ENCODE peak calls at places on chromosomes 12 and 14, in four cellular contexts. One of them, this sample, is unnamed.

GRCh38 chr12:120350576-120351350 is 18.2 kb downstream of the MSI1 start:
- DNase-seq in A549: no peak
- DNase-seq in stimulated activated CD8-positive, alpha-beta memory T cell treated with anti-CD3 and anti-CD28 coated beads, Interleukin-7, amount 100 ng/mL, for 4 hours: no peak
- DNase-seq in astrocyte of the spinal cord: no peak
- DNase-seq in this sample: no peak

GRCh38 chr12:63882844-63883243 is 38.3 kb downstream of the SRGAP1 start:
- DNase-seq in stimulated activated CD8-positive, alpha-beta memory T cell treated with anti-CD3 and anti-CD28 coated beads, Interleukin-7, amount 100 ng/mL, for 4 hours: no peak
- DNase-seq in astrocyte of the spinal cord: no peak
- DNase-seq in A549: no peak
- DNase-seq in this sample: no peak

GRCh38 chr12:132248439-132249157 is 80.8 kb downstream of the GALNT9 start:
- DNase-seq in stimulated activated CD8-positive, alpha-beta memory T cell treated with anti-CD3 and anti-CD28 coated beads, Interleukin-7, amount 100 ng/mL, for 4 hours: no peak
- DNase-seq in A549: no peak
- DNase-seq in astrocyte of the spinal cord: no peak
- DNase-seq in this sample: peak; percentile 3

GRCh38 chr12:6200266-6201198 is at the start of gene CD9:
- DNase-seq in stimulated activated CD8-positive, alpha-beta memory T cell treated with anti-CD3 and anti-CD28 coated beads, Interleukin-7, amount 100 ng/mL, for 4 hours: no peak
- DNase-seq in A549: peak; percentile 78
- DNase-seq in astrocyte of the spinal cord: peak; percentile 57
- DNase-seq in this sample: peak; percentile 58

GRCh38 chr12:132186857-132187620 is 42.8 kb downstream of the NOC4L start:
- DNase-seq in stimulated activated CD8-positive, alpha-beta memory T cell treated with anti-CD3 and anti-CD28 coated beads, Interleukin-7, amount 100 ng/mL, for 4 hours: no peak
- DNase-seq in A549: no peak
- DNase-seq in astrocyte of the spinal cord: no peak
- DNase-seq in this sample: no peak

GRCh38 chr12:115227137-115227615 is 543.2 kb upstream of the TBX3 start:
- DNase-seq in astrocyte of the spinal cord: peak; percentile 73
- DNase-seq in stimulated activated CD8-positive, alpha-beta memory T cell treated with anti-CD3 and anti-CD28 coated beads, Interleukin-7, amount 100 ng/mL, for 4 hours: no peak
- DNase-seq in A549: peak; percentile 90
- DNase-seq in this sample: peak; percentile 96

GRCh38 chr14:105021656-105022275 is 883 bp upstream of the CDCA4 start:
- DNase-seq in A549: peak; percentile 84
- DNase-seq in stimulated activated CD8-positive, alpha-beta memory T cell treated with anti-CD3 and anti-CD28 coated beads, Interleukin-7, amount 100 ng/mL, for 4 hours: no peak
- DNase-seq in astrocyte of the spinal cord: no peak
- DNase-seq in this sample: peak; percentile 40

GRCh38 chr12:108519558-108519957 is 4.5 kb downstream of the FICD start:
- DNase-seq in stimulated activated CD8-positive, alpha-beta memory T cell treated with anti-CD3 and anti-CD28 coated beads, Interleukin-7, amount 100 ng/mL, for 4 hours: no peak
- DNase-seq in A549: peak; percentile 33
- DNase-seq in astrocyte of the spinal cord: no peak
- DNase-seq in this sample: no peak

GRCh38 chr14:102510616-102511520 is 1.3 kb upstream of the ANKRD9 start:
- DNase-seq in astrocyte of the spinal cord: no peak
- DNase-seq in A549: peak; percentile 49
- DNase-seq in stimulated activated CD8-positive, alpha-beta memory T cell treated with anti-CD3 and anti-CD28 coated beads, Interleukin-7, amount 100 ng/mL, for 4 hours: no peak
- DNase-seq in this sample: no peak

GRCh38 chr12:92784356-92784755 is 81.6 kb downstream of the PLEKHG7 start:
- DNase-seq in A549: no peak
- DNase-seq in astrocyte of the spinal cord: peak; percentile 35
- DNase-seq in stimulated activated CD8-positive, alpha-beta memory T cell treated with anti-CD3 and anti-CD28 coated beads, Interleukin-7, amount 100 ng/mL, for 4 hours: no peak
- DNase-seq in this sample: peak; percentile 88

GRCh38 chr12:79006306-79006705 is 141.7 kb downstream of the SYT1 start:
- DNase-seq in astrocyte of the spinal cord: no peak
- DNase-seq in stimulated activated CD8-positive, alpha-beta memory T cell treated with anti-CD3 and anti-CD28 coated beads, Interleukin-7, amount 100 ng/mL, for 4 hours: no peak
- DNase-seq in A549: peak; percentile 39
- DNase-seq in this sample: peak; percentile 19